ENCODE peak calls at places on chromosomes 4 and X, in five cellular contexts. One of them, this sample, is unnamed.

GRCh38 chr4:54542119-54542438 is 115.7 kb upstream of the KIT start:
- DNase-seq in progenitor cell of endocrine pancreas: no peak
- DNase-seq in K562: no peak
- DNase-seq in pancreas: no peak
- DNase-seq in GM06990: no peak
- DNase-seq in this sample: no peak

GRCh38 chr4:41442818-41443217 is 95.1 kb upstream of the LIMCH1 start:
- DNase-seq in progenitor cell of endocrine pancreas: no peak
- DNase-seq in K562: no peak
- DNase-seq in GM06990: no peak
- DNase-seq in pancreas: no peak
- DNase-seq in this sample: no peak

GRCh38 chr4:32460972-32461371 is 1740.8 kb downstream of the PCDH7 start:
- DNase-seq in progenitor cell of endocrine pancreas: no peak
- DNase-seq in pancreas: no peak
- DNase-seq in GM06990: no peak
- DNase-seq in K562: no peak
- DNase-seq in this sample: no peak

GRCh38 chr4:56530269-56531148 is 24.9 kb downstream of the ARL9 start:
- DNase-seq in progenitor cell of endocrine pancreas: peak
- DNase-seq in GM06990: peak
- DNase-seq in pancreas: peak
- DNase-seq in K562: peak
- DNase-seq in this sample: peak

GRCh38 chr4:10115271-10115656 is 1.3 kb downstream of the WDR1 start:
- DNase-seq in K562: no peak
- DNase-seq in pancreas: no peak
- DNase-seq in GM06990: no peak
- DNase-seq in progenitor cell of endocrine pancreas: no peak
- DNase-seq in this sample: no peak

GRCh38 chrX:47264507-47265173 is 31.8 kb downstream of the USP11 start:
- DNase-seq in progenitor cell of endocrine pancreas: no peak
- DNase-seq in GM06990: no peak
- DNase-seq in pancreas: no peak
- DNase-seq in K562: peak
- DNase-seq in this sample: no peak

GRCh38 chr4:82423245-82424054 is 6.8 kb downstream of the HNRNPDL start:
- DNase-seq in pancreas: no peak
- DNase-seq in K562: no peak
- DNase-seq in progenitor cell of endocrine pancreas: no peak
- DNase-seq in GM06990: no peak
- DNase-seq in this sample: no peak

GRCh38 chr4:3340703-3341088 is 47.9 kb downstream of the RGS12 start:
- DNase-seq in GM06990: no peak
- DNase-seq in progenitor cell of endocrine pancreas: no peak
- DNase-seq in K562: no peak
- DNase-seq in pancreas: peak
- DNase-seq in this sample: no peak

GRCh38 chrX:13752141-13752540 is 17.6 kb downstream of the OFD1 start:
- DNase-seq in GM06990: no peak
- DNase-seq in K562: no peak
- DNase-seq in pancreas: no peak
- DNase-seq in progenitor cell of endocrine pancreas: no peak
- DNase-seq in this sample: no peak

GRCh38 chrX:13750812-13751211 is 16.3 kb downstream of the OFD1 start:
- DNase-seq in GM06990: no peak
- DNase-seq in pancreas: no peak
- DNase-seq in progenitor cell of endocrine pancreas: no peak
- DNase-seq in K562: no peak
- DNase-seq in this sample: no peak

GRCh38 chrX:13750204-13750603 is 15.7 kb downstream of the OFD1 start:
- DNase-seq in progenitor cell of endocrine pancreas: no peak
- DNase-seq in GM06990: no peak
- DNase-seq in K562: peak
- DNase-seq in pancreas: no peak
- DNase-seq in this sample: peak

GRCh38 chrX:13748486-13748885 is 13.9 kb downstream of the OFD1 start:
- DNase-seq in K562: no peak
- DNase-seq in pancreas: no peak
- DNase-seq in GM06990: no peak
- DNase-seq in progenitor cell of endocrine pancreas: no peak
- DNase-seq in this sample: no peak

GRCh38 chrX:13747836-13748235 is 13.3 kb downstream of the OFD1 start:
- DNase-seq in pancreas: peak
- DNase-seq in GM06990: no peak
- DNase-seq in K562: peak
- DNase-seq in progenitor cell of endocrine pancreas: no peak
- DNase-seq in this sample: no peak
- TF ChIP-seq CTCF in pancreas: peak
- TF ChIP-seq CTCF in GM06990: peak
- TF ChIP-seq CTCF in K562: peak
- TF ChIP-seq CTCF in progenitor cell of endocrine pancreas: peak
- TF ChIP-seq CTCF in this sample: peak

GRCh38 chr4:78591404-78591803 is 39.8 kb downstream of the ANXA3 start:
- DNase-seq in GM06990: no peak
- DNase-seq in progenitor cell of endocrine pancreas: no peak
- DNase-seq in pancreas: no peak
- DNase-seq in K562: no peak
- DNase-seq in this sample: no peak

GRCh38 chr4:78588894-78589545 is 37.5 kb downstream of the ANXA3 start:
- DNase-seq in progenitor cell of endocrine pancreas: no peak
- DNase-seq in pancreas: no peak
- DNase-seq in K562: no peak
- DNase-seq in GM06990: no peak
- DNase-seq in this sample: no peak

GRCh38 chr4:78596111-78596742 is 44.7 kb downstream of the ANXA3 start:
- DNase-seq in GM06990: no peak
- DNase-seq in K562: no peak
- DNase-seq in progenitor cell of endocrine pancreas: no peak
- DNase-seq in pancreas: no peak
- DNase-seq in this sample: no peak

GRCh38 chr4:78592104-78592783 is 40.7 kb downstream of the ANXA3 start:
- DNase-seq in GM06990: no peak
- DNase-seq in pancreas: no peak
- DNase-seq in K562: peak
- DNase-seq in progenitor cell of endocrine pancreas: no peak
- DNase-seq in this sample: peak
- TF ChIP-seq CTCF in GM06990: peak
- TF ChIP-seq CTCF in pancreas: no peak
- TF ChIP-seq CTCF in K562: peak
- TF ChIP-seq CTCF in progenitor cell of endocrine pancreas: peak
- TF ChIP-seq CTCF in this sample: peak

GRCh38 chrX:87582453-87582852 is 64.9 kb downstream of the KLHL4 start:
- DNase-seq in GM06990: no peak
- DNase-seq in K562: no peak
- DNase-seq in progenitor cell of endocrine pancreas: no peak
- DNase-seq in pancreas: no peak
- DNase-seq in this sample: no peak

GRCh38 chrX:87583679-87584078 is 66.1 kb downstream of the KLHL4 start:
- DNase-seq in progenitor cell of endocrine pancreas: no peak
- DNase-seq in GM06990: no peak
- DNase-seq in K562: peak
- DNase-seq in pancreas: peak
- DNase-seq in this sample: no peak

GRCh38 chrX:87580862-87581261 is 63.3 kb downstream of the KLHL4 start:
- DNase-seq in progenitor cell of endocrine pancreas: no peak
- DNase-seq in GM06990: no peak
- DNase-seq in K562: peak
- DNase-seq in pancreas: no peak
- DNase-seq in this sample: no peak

DNA sequence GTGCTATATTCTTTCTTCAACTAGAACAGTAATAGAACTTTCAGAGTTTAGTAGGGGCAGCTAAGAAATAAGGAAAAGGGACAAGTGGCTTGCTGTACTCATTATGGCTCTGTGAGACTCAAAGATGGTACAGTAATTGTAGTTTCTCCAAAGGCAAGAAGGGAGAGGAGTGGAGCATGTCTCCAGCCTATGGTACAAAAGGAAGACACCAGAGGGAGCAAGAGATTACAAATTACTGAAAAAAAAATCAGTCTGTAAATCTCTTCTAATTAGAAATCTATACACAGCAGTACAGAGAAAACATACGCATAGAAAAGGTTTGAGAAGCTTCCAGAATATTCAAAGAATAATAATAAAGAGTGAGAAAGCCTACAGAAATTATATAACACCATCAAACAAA is 61.4 kb downstream of the KLHL4 start:
- DNase-seq in progenitor cell of endocrine pancreas: no peak
- DNase-seq in pancreas: no peak
- DNase-seq in K562: no peak
- DNase-seq in GM06990: no peak
- DNase-seq in this sample: no peak
- TF ChIP-seq CTCF in progenitor cell of endocrine pancreas: peak
- TF ChIP-seq CTCF in pancreas: no peak
- TF ChIP-seq CTCF in K562: peak
- TF ChIP-seq CTCF in GM06990: no peak
- TF ChIP-seq CTCF in this sample: no peak

GRCh38 chr4:140968371-140968770 is 164.9 kb downstream of the RNF150 start:
- DNase-seq in progenitor cell of endocrine pancreas: no peak
- DNase-seq in GM06990: no peak
- DNase-seq in pancreas: no peak
- DNase-seq in K562: no peak
- DNase-seq in this sample: no peak
- TF ChIP-seq CTCF in progenitor cell of endocrine pancreas: no peak
- TF ChIP-seq CTCF in GM06990: no peak
- TF ChIP-seq CTCF in pancreas: no peak
- TF ChIP-seq CTCF in K562: no peak
- TF ChIP-seq CTCF in this sample: no peak

DNA sequence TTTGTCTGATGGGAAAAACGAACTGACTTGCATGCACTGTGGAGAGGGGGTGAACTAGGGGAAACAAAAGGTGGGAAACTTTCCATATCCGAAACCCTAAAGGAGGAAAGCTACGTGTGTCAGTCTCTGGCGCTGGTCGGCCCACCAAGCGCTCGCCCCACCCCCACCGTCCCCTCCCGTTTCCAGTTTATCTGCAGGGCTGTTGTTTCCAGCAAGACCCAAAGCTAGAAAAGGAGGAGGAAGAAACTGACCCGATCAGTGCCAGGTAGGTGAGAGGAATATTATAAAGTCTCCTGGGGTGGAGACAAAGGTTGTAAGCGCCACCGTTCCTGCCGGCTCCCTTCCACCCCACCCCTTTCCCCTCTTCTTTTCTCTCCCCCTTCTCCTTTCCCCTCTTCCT is 591 bp downstream of the TCEAL9 start:
- DNase-seq in pancreas: no peak
- DNase-seq in K562: peak
- DNase-seq in progenitor cell of endocrine pancreas: no peak
- DNase-seq in GM06990: no peak
- DNase-seq in this sample: no peak
- TF ChIP-seq CTCF in pancreas: no peak
- TF ChIP-seq CTCF in K562: no peak
- TF ChIP-seq CTCF in progenitor cell of endocrine pancreas: no peak
- TF ChIP-seq CTCF in GM06990: no peak
- TF ChIP-seq CTCF in this sample: no peak

DNA sequence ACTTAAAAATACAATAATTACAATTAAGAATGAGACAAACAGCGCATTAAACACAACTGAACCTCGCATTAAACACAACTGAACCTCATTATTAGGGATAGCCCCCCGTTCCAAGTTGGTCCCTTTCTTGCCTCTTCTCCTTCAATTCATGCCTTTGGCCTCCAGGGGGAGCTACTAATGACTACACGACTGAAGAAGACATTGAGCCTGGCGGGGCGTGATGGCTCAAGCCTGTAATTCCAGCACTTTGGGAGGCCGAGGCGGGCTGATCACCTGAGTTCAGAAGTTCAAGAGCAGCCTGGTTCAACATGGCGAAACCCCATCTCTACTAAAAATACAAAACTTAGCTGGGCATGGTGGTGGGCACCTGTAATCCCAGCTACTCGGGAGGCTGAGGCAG is 56.4 kb upstream of the NWD2 start:
- DNase-seq in GM06990: no peak
- DNase-seq in pancreas: no peak
- DNase-seq in K562: peak
- DNase-seq in progenitor cell of endocrine pancreas: no peak
- DNase-seq in this sample: no peak
- TF ChIP-seq CTCF in GM06990: peak
- TF ChIP-seq CTCF in pancreas: no peak
- TF ChIP-seq CTCF in K562: peak
- TF ChIP-seq CTCF in progenitor cell of endocrine pancreas: peak
- TF ChIP-seq CTCF in this sample: peak

DNA sequence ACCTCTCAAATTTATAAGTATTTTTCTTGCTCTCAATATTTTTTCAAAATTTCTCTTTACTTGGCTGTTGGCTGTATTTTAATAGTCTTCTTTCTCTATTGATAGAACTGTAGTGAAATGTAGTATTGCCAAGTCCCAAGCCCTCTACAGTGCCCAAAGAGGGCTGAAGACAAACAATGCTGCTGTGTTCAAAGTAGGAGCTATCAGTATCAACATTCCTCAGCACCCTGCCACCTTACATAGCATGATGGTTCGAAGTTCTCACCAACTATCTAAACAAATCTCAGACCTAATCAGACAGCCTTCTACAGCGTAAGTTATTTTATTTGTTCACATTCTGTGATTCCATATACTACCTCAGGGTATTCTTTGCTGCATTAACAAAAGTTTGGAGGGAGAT is 99.1 kb upstream of the ADAD1 start:
- DNase-seq in progenitor cell of endocrine pancreas: no peak
- DNase-seq in pancreas: no peak
- DNase-seq in GM06990: no peak
- DNase-seq in K562: no peak
- DNase-seq in this sample: no peak
- TF ChIP-seq CTCF in progenitor cell of endocrine pancreas: no peak
- TF ChIP-seq CTCF in pancreas: no peak
- TF ChIP-seq CTCF in GM06990: no peak
- TF ChIP-seq CTCF in K562: no peak
- TF ChIP-seq CTCF in this sample: no peak

GRCh38 chrX:53486285-53486684 is 52.1 kb upstream of the HSD17B10 start:
- DNase-seq in K562: no peak
- DNase-seq in progenitor cell of endocrine pancreas: no peak
- DNase-seq in GM06990: no peak
- DNase-seq in pancreas: no peak
- DNase-seq in this sample: no peak

GRCh38 chrX:53479295-53479694 is 45.1 kb upstream of the HSD17B10 start:
- DNase-seq in progenitor cell of endocrine pancreas: no peak
- DNase-seq in pancreas: no peak
- DNase-seq in K562: peak
- DNase-seq in GM06990: no peak
- DNase-seq in this sample: no peak

GRCh38 chrX:53481093-53481492 is 46.9 kb upstream of the HSD17B10 start:
- DNase-seq in pancreas: peak
- DNase-seq in K562: peak
- DNase-seq in progenitor cell of endocrine pancreas: no peak
- DNase-seq in GM06990: no peak
- DNase-seq in this sample: no peak

GRCh38 chrX:53483838-53484420 is 49.8 kb upstream of the HSD17B10 start:
- DNase-seq in pancreas: no peak
- DNase-seq in GM06990: no peak
- DNase-seq in progenitor cell of endocrine pancreas: no peak
- DNase-seq in K562: no peak
- DNase-seq in this sample: no peak

GRCh38 chrX:53481816-53482485 is 47.8 kb upstream of the HSD17B10 start:
- DNase-seq in pancreas: peak
- DNase-seq in K562: peak
- DNase-seq in progenitor cell of endocrine pancreas: peak
- DNase-seq in GM06990: peak
- DNase-seq in this sample: peak
- TF ChIP-seq CTCF in pancreas: peak
- TF ChIP-seq CTCF in K562: peak
- TF ChIP-seq CTCF in progenitor cell of endocrine pancreas: peak
- TF ChIP-seq CTCF in GM06990: peak
- TF ChIP-seq CTCF in this sample: peak

This sample was measured in GM13977.